ENCODE peak calls at places on chromosomes 7 and 10, in five cellular contexts. A is NCI-H2029, C is GM12865, E is RKO, Z is left cardiac atrium. B is an unnamed sample.

GRCh38 chr7:44978511-44979366 is at the start of gene MYO1G:
- DNase-seq in A (no peak), C (peak), E (no peak), Z (peak), B (no peak)

GRCh38 chr7:74203157-74203556 is 6.6 kb upstream of the LAT2 start:
- DNase-seq in A (no peak), C (peak), E (peak), Z (no peak), B (no peak)

GRCh38 chr7:122082160-122082559 is 61.9 kb downstream of the AASS start:
- DNase-seq in A (no peak), C (no peak), E (no peak), Z (no peak), B (no peak)

GRCh38 chr10:46248651-46249131 is 38.1 kb upstream of the ANTXRL start:
- DNase-seq in A (no peak), C (no peak), E (no peak), Z (no peak), B (peak)

GRCh38 chr7:91941450-91941849 is 788 bp downstream of the AKAP9 start:
- DNase-seq in A (peak), C (peak), E (peak), Z (peak), B (peak)

GRCh38 chr10:110858297-110858934 is 13.3 kb upstream of the PDCD4 start:
- DNase-seq in A (no peak), C (peak), E (no peak), Z (no peak), B (no peak)

GRCh38 chr7:30923009-30923773 is 11.5 kb downstream of the AQP1 start:
- DNase-seq in A (no peak), C (no peak), E (no peak), Z (no peak), B (no peak)

GRCh38 chr7:36611703-36612102 is 112.6 kb downstream of the AOAH start:
- DNase-seq in A (no peak), C (no peak), E (no peak), Z (no peak), B (no peak)

GRCh38 chr7:150411606-150412005 is 32.5 kb downstream of the ZNF775 start:
- DNase-seq in A (no peak), C (no peak), E (no peak), Z (no peak), B (no peak)

GRCh38 chr10:24894309-24894708 is 58.1 kb downstream of the PRTFDC1 start:
- DNase-seq in A (no peak), C (no peak), E (no peak), Z (no peak), B (peak)

GRCh38 chr7:102236592-102237287 is 49.9 kb upstream of the SH2B2 start:
- DNase-seq in A (peak), C (peak), E (peak), Z (peak), B (peak)

GRCh38 chr7:36021367-36021766 is 131.7 kb upstream of the EEPD1 start:
- DNase-seq in A (no peak), C (peak), E (no peak), Z (no peak), B (no peak)

GRCh38 chr7:6252310-6252709 is 20.1 kb downstream of the CYTH3 start:
- DNase-seq in A (no peak), C (no peak), E (no peak), Z (no peak), B (no peak)

GRCh38 chr10:4662576-4663161 is 163.3 kb upstream of the AKR1E2 start:
- DNase-seq in A (no peak), C (no peak), E (no peak), Z (no peak), B (no peak)

GRCh38 chr10:44685177-44685576 is 226.0 kb upstream of the TMEM72 start:
- DNase-seq in A (no peak), C (no peak), E (no peak), Z (no peak), B (no peak)

GRCh38 chr10:10797467-10797866 is 220.2 kb upstream of the CELF2 start:
- DNase-seq in A (no peak), C (no peak), E (no peak), Z (no peak), B (no peak)

GRCh38 chr7:557556-557877 is 37.9 kb upstream of the PDGFA start:
- DNase-seq in A (no peak), C (no peak), E (no peak), Z (no peak), B (no peak)

GRCh38 chr7:100152404-100152803 is 3.7 kb downstream of the LAMTOR4 start:
- DNase-seq in A (no peak), C (no peak), E (no peak), Z (no peak), B (no peak)

GRCh38 chr7:34949356-34949755 is 87.9 kb downstream of the DPY19L1 start:
- DNase-seq in A (no peak), C (no peak), E (no peak), Z (no peak), B (no peak)

GRCh38 chr10:70492786-70493659 is 14.5 kb downstream of the PALD1 start:
- DNase-seq in A (no peak), C (peak), E (no peak), Z (no peak), B (no peak)

GRCh38 chr7:112399501-112399900 is 50.8 kb upstream of the IFRD1 start:
- DNase-seq in A (no peak), C (no peak), E (no peak), Z (no peak), B (no peak)

B was measured in SJSA1.